ENCODE peak calls at places on chromosomes 16 and 17, in six cellular contexts. Z is adipocyte, H is erythroblast, J is dorsolateral prefrontal cortex, O is NB4, Q is A673. R is an unnamed sample.

GRCh38 chr16:24049113-24049512 is 207.0 kb upstream of the CACNG3 start:
- DNase-seq in Z (no peak), H (no peak), J (no peak), O (no peak), Q (no peak), R (no peak)

GRCh38 chr16:12271006-12271405 is 294.5 kb downstream of the SNX29 start:
- DNase-seq in Z (peak; percentile 1), H (peak; percentile 7), J (peak; percentile 67), O (peak; percentile 47), Q (peak; percentile 64), R (peak; percentile 66)

GRCh38 chr17:56897646-56898424 is 16.0 kb downstream of the TRIM25 start:
- DNase-seq in Z (no peak), H (no peak), J (no peak), O (no peak), Q (no peak), R (peak; percentile 39)

GRCh38 chr17:39761861-39762496 is 24.2 kb downstream of the GRB7 start:
- DNase-seq in Z (no peak), H (no peak), J (no peak), O (no peak), Q (no peak), R (no peak)

GRCh38 chr16:60123387-60124023 is 1389.4 kb upstream of the GOT2 start:
- DNase-seq in Z (no peak), H (no peak), J (no peak), O (no peak), Q (no peak), R (no peak)

GRCh38 chr17:17036520-17036998 is 5.7 kb upstream of the MPRIP start:
- DNase-seq in Z (no peak), H (no peak), J (peak; percentile 39), O (peak; percentile 97), Q (no peak), R (no peak)

GRCh38 chr16:9447195-9447551 is 355.7 kb downstream of the HAPSTR1 start:
- DNase-seq in Z (no peak), H (no peak), J (no peak), O (no peak), Q (no peak), R (no peak)

GRCh38 chr17:62870581-62870964 is 62.5 kb upstream of the MARCHF10 start:
- DNase-seq in Z (no peak), H (no peak), J (no peak), O (no peak), Q (no peak), R (no peak)

GRCh38 chr17:32518856-32519768 is 32.3 kb downstream of the CDK5R1 start:
- DNase-seq in Z (peak; percentile 72), H (peak; percentile 70), J (peak; percentile 72), O (peak; percentile 71), Q (peak; percentile 56), R (no peak)

GRCh38 chr16:27597361-27597760 is 47.4 kb downstream of the KATNIP start:
- DNase-seq in Z (peak; percentile 66), H (no peak), J (no peak), O (no peak), Q (no peak), R (no peak)

GRCh38 chr17:40065041-40065770 is 2.4 kb downstream of the THRA start:
- DNase-seq in Z (peak; percentile 53), H (no peak), J (no peak), O (peak; percentile 54), Q (no peak), R (no peak)

GRCh38 chr16:68470461-68471150 is 22.3 kb upstream of the SMPD3 start:
- DNase-seq in Z (no peak), H (no peak), J (no peak), O (peak; percentile 98), Q (no peak), R (peak; percentile 42)

GRCh38 chr16:2474877-2475412 is at the start of gene TBC1D24:
- DNase-seq in Z (peak; percentile 96), H (peak; percentile 89), J (peak; percentile 93), O (peak; percentile 88), Q (peak; percentile 91), R (peak; percentile 91)

GRCh38 chr16:69709456-69710084 is 16.8 kb downstream of the NQO1 start:
- DNase-seq in Z (peak; percentile 87), H (peak; percentile 62), J (no peak), O (peak; percentile 76), Q (peak; percentile 81), R (peak; percentile 78)

GRCh38 chr16:58421529-58421928 is 29.3 kb downstream of the GINS3 start:
- DNase-seq in Z (no peak), H (no peak), J (no peak), O (no peak), Q (no peak), R (no peak)

GRCh38 chr17:80825471-80826345 is 165.9 kb upstream of the CHMP6 start:
- DNase-seq in Z (no peak), H (no peak), J (no peak), O (no peak), Q (no peak), R (no peak)

GRCh38 chr17:82819015-82819414 is 20.8 kb downstream of the ZNF750 start:
- DNase-seq in Z (no peak), H (no peak), J (no peak), O (no peak), Q (no peak), R (peak; percentile 17)

GRCh38 chr17:721540-721937 is 6.9 kb upstream of the VPS53 start:
- DNase-seq in Z (no peak), H (no peak), J (no peak), O (no peak), Q (no peak), R (no peak)

GRCh38 chr16:7613518-7613917 is 280.9 kb downstream of the RBFOX1 start:
- DNase-seq in Z (no peak), H (no peak), J (no peak), O (no peak), Q (no peak), R (no peak)

GRCh38 chr16:31107465-31107867 is 720 bp upstream of the BCKDK start:
- DNase-seq in Z (no peak), H (no peak), J (no peak), O (no peak), Q (no peak), R (peak; percentile 25)

GRCh38 chr17:33520404-33521032 is 227.4 kb upstream of the ASIC2 start:
- DNase-seq in Z (no peak), H (peak; percentile 16), J (peak; percentile 62), O (peak; percentile 57), Q (peak; percentile 60), R (peak; percentile 37)

GRCh38 chr16:71373073-71373472 is 14.6 kb downstream of the CALB2 start:
- DNase-seq in Z (no peak), H (no peak), J (no peak), O (no peak), Q (no peak), R (no peak)

GRCh38 chr16:728131-728889 is 1.4 kb downstream of the HAGHL start:
- DNase-seq in Z (peak; percentile 79), H (peak; percentile 85), J (no peak), O (peak; percentile 92), Q (peak; percentile 69), R (peak; percentile 85)

GRCh38 chr17:49029841-49030240 is 32.7 kb downstream of the IGF2BP1 start:
- DNase-seq in Z (no peak), H (no peak), J (no peak), O (no peak), Q (no peak), R (no peak)

GRCh38 chr17:13491916-13492315 is 109.8 kb downstream of the HS3ST3A1 start:
- DNase-seq in Z (no peak), H (no peak), J (no peak), O (no peak), Q (no peak), R (no peak)

GRCh38 chr17:4986951-4987766 is at the start of gene CAMTA2:
- DNase-seq in Z (peak; percentile 90), H (peak; percentile 86), J (peak; percentile 91), O (peak; percentile 82), Q (peak; percentile 83), R (peak; percentile 85)

GRCh38 chr16:25110392-25110947 is 1.1 kb upstream of the LCMT1 start:
- DNase-seq in Z (peak; percentile 37), H (peak; percentile 30), J (no peak), O (peak; percentile 33), Q (peak; percentile 22), R (peak; percentile 78)

GRCh38 chr16:74601131-74601871 is 5.6 kb downstream of the GLG1 start:
- DNase-seq in Z (no peak), H (no peak), J (no peak), O (peak; percentile 71), Q (no peak), R (no peak)

GRCh38 chr16:14202697-14203096 is 131.6 kb downstream of the MRTFB start:
- DNase-seq in Z (peak; percentile 16), H (peak; percentile 50), J (no peak), O (no peak), Q (no peak), R (no peak)

GRCh38 chr16:23544436-23544835 is 12.7 kb downstream of the EARS2 start:
- DNase-seq in Z (no peak), H (no peak), J (no peak), O (no peak), Q (no peak), R (no peak)

GRCh38 chr16:71383054-71383773 is 24.7 kb downstream of the CALB2 start:
- DNase-seq in Z (no peak), H (peak; percentile 35), J (no peak), O (peak; percentile 18), Q (no peak), R (no peak)

GRCh38 chr16:89949121-89949742 is 677 bp downstream of the DEF8 start:
- DNase-seq in Z (peak; percentile 39), H (no peak), J (no peak), O (no peak), Q (no peak), R (no peak)